ENCODE peak calls at places on chromosomes 7 and 10, in four cellular contexts. H is activated naive CD8-positive, alpha-beta T cell treated with anti-CD3 and anti-CD28 coated beads for 36 hours; D is neural crest cell; M is cardiac fibroblast. X is an unnamed sample.

GRCh38 chr7:111765936-111766643 is 203.8 kb upstream of the IMMP2L start:
- DNase-seq in H (no peak), D (no peak), M (peak), X (no peak)

GRCh38 chr10:31262672-31263071 is 56.3 kb upstream of the ZEB1 start:
- DNase-seq in M (peak), D (no peak), H (no peak), X (no peak)

GRCh38 chr10:59880976-59881510 is 25.3 kb downstream of the CCDC6 start:
- DNase-seq in D (no peak), H (peak), M (no peak), X (no peak)

GRCh38 chr7:116197355-116197754 is 13.0 kb upstream of the TES start:
- DNase-seq in H (no peak), D (no peak), M (peak), X (no peak)

GRCh38 chr7:159139202-159139601 is 5.5 kb downstream of the VIPR2 start:
- DNase-seq in H (no peak), M (no peak), D (no peak), X (no peak)

GRCh38 chr7:159099711-159100231 is 44.9 kb downstream of the VIPR2 start:
- DNase-seq in D (no peak), M (no peak), H (no peak), X (no peak)

GRCh38 chr10:8158439-8159071 is 104.1 kb downstream of the GATA3 start:
- DNase-seq in D (no peak), M (no peak), H (no peak), X (no peak)

GRCh38 chr10:124093076-124093773 is at the start of gene CHST15:
- DNase-seq in M (peak), D (peak), H (peak), X (peak)

GRCh38 chr10:12513775-12514663 is 164.7 kb downstream of the CAMK1D start:
- DNase-seq in M (no peak), D (no peak), H (no peak), X (no peak)

GRCh38 chr10:93300981-93301380 is 181.2 kb downstream of the MYOF start:
- DNase-seq in D (no peak), H (no peak), M (no peak), X (no peak)

GRCh38 chr7:82286096-82286841 is 157.3 kb downstream of the CACNA2D1 start:
- DNase-seq in D (no peak), H (no peak), M (peak), X (no peak)

GRCh38 chr7:135774284-135774683 is 25.7 kb upstream of the FAM180A start:
- DNase-seq in H (no peak), D (no peak), M (peak), X (no peak)

GRCh38 chr7:978049-978346 is 2.6 kb upstream of the COX19 start:
- DNase-seq in M (no peak), D (no peak), H (no peak), X (no peak)

GRCh38 chr10:106535304-106535964 is 629.1 kb downstream of the SORCS1 start:
- DNase-seq in D (no peak), M (no peak), H (no peak), X (no peak)

GRCh38 chr10:786666-787512 is 97.4 kb upstream of the DIP2C start:
- DNase-seq in H (no peak), D (no peak), M (no peak), X (peak)

GRCh38 chr10:78656397-78656796 is 412.4 kb upstream of the ZMIZ1 start:
- DNase-seq in M (no peak), D (no peak), H (no peak), X (no peak)

GRCh38 chr10:86370006-86370585 is 3.5 kb upstream of the GRID1 start:
- DNase-seq in D (no peak), H (no peak), M (no peak), X (no peak)

GRCh38 chr7:112869111-112869774 is 79.0 kb upstream of the TMEM168 start:
- DNase-seq in H (peak), M (peak), D (peak), X (no peak)

GRCh38 chr7:1787681-1788235 is 117.7 kb downstream of the ELFN1 start:
- DNase-seq in D (no peak), H (no peak), M (no peak), X (no peak)

X was measured in activated B cell treated with CpG ODN at 0.5 μM for 24 hours.